ENCODE peak calls at places on chromosomes 5 and 9, in five cellular contexts. K is HL-60, H is HepG2, U is H1, J is HCT116. D is an unnamed sample.

GRCh38 chr5:77981820-77982219 is 205.7 kb upstream of the TBCA start:
- DNase-seq in K (no peak), H (no peak), U (no peak), J (no peak), D (no peak)

GRCh38 chr9:104808030-104808614 is 44.2 kb downstream of the NIPSNAP3B start:
- DNase-seq in K (no peak), H (no peak), U (no peak), J (no peak), D (no peak)

GRCh38 chr9:136550439-136551085 is 4.7 kb upstream of the NOTCH1 start:
- DNase-seq in K (no peak), H (no peak), U (no peak), J (no peak), D (no peak)

GRCh38 chr9:137516144-137516917 is 33.9 kb downstream of the PNPLA7 start:
- DNase-seq in K (no peak), H (no peak), U (no peak), J (no peak), D (no peak)

GRCh38 chr9:113530022-113530635 is 66.6 kb downstream of the RGS3 start:
- DNase-seq in K (no peak), H (no peak), U (no peak), J (no peak), D (no peak)

GRCh38 chr9:86128235-86128822 is 29.0 kb upstream of the GOLM1 start:
- DNase-seq in K (no peak), H (no peak), U (no peak), J (no peak), D (no peak)

GRCh38 chr5:156124713-156125112 is 202.3 kb upstream of the SGCD start:
- DNase-seq in K (no peak), H (no peak), U (no peak), J (no peak), D (no peak)

GRCh38 chr5:67495072-67495471 is 298.5 kb upstream of the CD180 start:
- DNase-seq in K (no peak), H (no peak), U (no peak), J (no peak), D (no peak)

GRCh38 chr5:76771705-76772405 is 47.0 kb upstream of the F2RL1 start:
- DNase-seq in K (no peak), H (no peak), U (no peak), J (no peak), D (no peak)

GRCh38 chr5:31479706-31480105 is 52.2 kb downstream of the DROSHA start:
- DNase-seq in K (no peak), H (no peak), U (no peak), J (no peak), D (no peak)

GRCh38 chr5:124747770-124748686 is 1.6 kb upstream of the ZNF608 start:
- DNase-seq in K (no peak), H (no peak), U (no peak), J (no peak), D (no peak)

GRCh38 chr5:102794047-102794446 is 38.9 kb downstream of the PAM start:
- DNase-seq in K (no peak), H (no peak), U (no peak), J (no peak), D (no peak)

GRCh38 chr5:164532226-164532937 is 1027.0 kb downstream of the MAT2B start:
- DNase-seq in K (no peak), H (no peak), U (no peak), J (no peak), D (no peak)

GRCh38 chr5:108579236-108579635 is 168.5 kb upstream of the FER start:
- DNase-seq in K (no peak), H (no peak), U (no peak), J (no peak), D (no peak)

GRCh38 chr5:9601055-9601739 is 29.0 kb downstream of the TAS2R1 start:
- DNase-seq in K (no peak), H (no peak), U (no peak), J (no peak), D (no peak)

GRCh38 chr9:127567119-127567897 is 44.8 kb upstream of the STXBP1 start:
- DNase-seq in K (no peak), H (no peak), U (no peak), J (no peak), D (no peak)

GRCh38 chr9:70133253-70134208 is 89.9 kb downstream of the MAMDC2 start:
- DNase-seq in K (no peak), H (no peak), U (no peak), J (no peak), D (no peak)

GRCh38 chr9:130450344-130451003 is 5.7 kb downstream of the ASS1 start:
- DNase-seq in K (no peak), H (peak), U (no peak), J (no peak), D (no peak)

GRCh38 chr5:54727874-54728273 is 210.3 kb downstream of the SNX18 start:
- DNase-seq in K (peak), H (no peak), U (no peak), J (no peak), D (no peak)

GRCh38 chr5:89300426-89300970 is 417.5 kb upstream of the MEF2C start:
- DNase-seq in K (no peak), H (no peak), U (no peak), J (no peak), D (no peak)

GRCh38 chr5:25090818-25091217 is 446.0 kb upstream of the CDH10 start:
- DNase-seq in K (no peak), H (no peak), U (no peak), J (no peak), D (no peak)

GRCh38 chr9:111992523-111992922 is 95.9 kb downstream of the UGCG start:
- DNase-seq in K (no peak), H (no peak), U (no peak), J (peak), D (no peak)

GRCh38 chr9:136355616-136356557 is 7.7 kb downstream of the DNLZ start:
- DNase-seq in K (no peak), H (no peak), U (no peak), J (no peak), D (no peak)

GRCh38 chr9:99249619-99250018 is 27.5 kb downstream of the SEC61B start:
- DNase-seq in K (no peak), H (no peak), U (no peak), J (no peak), D (no peak)

GRCh38 chr9:93114169-93114983 is 18.4 kb downstream of the CARD19 start:
- DNase-seq in K (no peak), H (no peak), U (no peak), J (no peak), D (no peak)

GRCh38 chr5:137122075-137122474 is 377.1 kb downstream of the SPOCK1 start:
- DNase-seq in K (no peak), H (no peak), U (no peak), J (no peak), D (no peak)

GRCh38 chr5:125607018-125607417 is 816.2 kb upstream of the GRAMD2B start:
- DNase-seq in K (no peak), H (no peak), U (no peak), J (no peak), D (no peak)

GRCh38 chr5:157729858-157730257 is 1.4 kb upstream of the THG1L start:
- DNase-seq in K (no peak), H (no peak), U (no peak), J (no peak), D (no peak)

GRCh38 chr9:126690431-126691051 is 76.8 kb downstream of the LMX1B start:
- DNase-seq in K (no peak), H (no peak), U (no peak), J (peak), D (peak)

GRCh38 chr5:117161718-117162386 is 587.2 kb upstream of the SEMA6A start:
- DNase-seq in K (no peak), H (no peak), U (no peak), J (no peak), D (no peak)

GRCh38 chr9:118609355-118610044 is 759.7 kb downstream of the BRINP1 start:
- DNase-seq in K (no peak), H (no peak), U (no peak), J (no peak), D (no peak)

GRCh38 chr9:137130176-137130755 is 8.7 kb upstream of the GRIN1 start:
- DNase-seq in K (no peak), H (no peak), U (no peak), J (no peak), D (no peak)

GRCh38 chr5:10527281-10527950 is 36.5 kb upstream of the ANKRD33B start:
- DNase-seq in K (no peak), H (no peak), U (no peak), J (no peak), D (no peak)

GRCh38 chr5:15694694-15695093 is 194.7 kb downstream of the FBXL7 start:
- DNase-seq in K (no peak), H (no peak), U (no peak), J (no peak), D (no peak)

GRCh38 chr5:64958757-64959391 is 190.1 kb downstream of the CWC27 start:
- DNase-seq in K (no peak), H (peak), U (no peak), J (peak), D (no peak)

DNA sequence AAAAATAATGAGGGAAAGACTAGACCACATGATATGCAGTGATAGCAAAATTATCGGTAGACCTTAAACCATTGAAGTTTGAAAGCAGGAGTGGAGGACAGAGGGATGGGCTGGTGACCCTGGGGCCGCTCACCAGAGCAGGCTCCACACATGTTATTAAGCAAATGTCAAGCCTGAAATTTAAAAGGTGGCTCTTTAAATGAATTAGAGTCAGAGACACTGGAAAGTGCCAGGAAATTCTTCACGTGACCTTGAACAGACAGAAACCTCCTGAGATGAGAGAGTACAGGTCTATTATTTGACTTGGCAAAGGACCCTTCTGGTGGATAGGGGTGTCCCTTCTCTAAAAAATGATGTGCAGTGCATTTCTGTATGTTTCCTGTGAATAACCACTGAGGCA is 111.0 kb upstream of the CPEB4 start:
- DNase-seq in K (no peak), H (no peak), U (no peak), J (no peak), D (no peak)
- TF ChIP-seq POLR2AphosphoS5 in K (no peak), H (no peak), U (no peak), J (no peak), D (no peak)

DNA sequence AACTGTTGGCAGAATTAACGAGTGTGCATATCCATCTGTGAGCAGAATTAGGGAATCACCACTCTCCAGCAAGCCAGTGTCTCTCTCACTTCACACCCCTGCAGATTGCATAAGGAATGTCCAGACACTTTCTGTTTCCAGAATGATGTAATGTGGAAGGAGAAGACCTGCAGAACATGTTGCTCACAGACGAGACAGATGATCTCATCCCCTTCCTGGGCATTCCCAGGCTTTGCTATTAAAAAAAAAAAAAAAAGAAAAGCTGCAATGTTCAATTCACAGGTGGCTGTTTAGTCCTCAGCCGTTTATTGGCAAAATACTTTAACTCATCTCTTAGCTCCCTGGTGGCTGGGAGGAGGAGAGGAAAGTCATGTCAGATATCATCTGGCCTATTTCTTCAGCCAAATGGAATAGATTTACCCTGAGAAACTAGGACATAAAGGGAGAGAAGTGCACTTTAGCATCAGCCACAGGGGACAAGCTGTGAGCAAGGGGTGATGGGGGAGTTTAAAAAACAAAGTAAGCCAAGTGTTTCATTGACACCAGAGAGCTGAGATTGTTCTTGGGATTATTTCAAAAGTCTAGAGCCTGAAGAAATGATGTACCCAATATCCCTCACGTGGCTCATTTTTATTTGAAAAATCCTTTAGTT is 95.9 kb upstream of the TNC start:
- DNase-seq in K (no peak), H (no peak), U (no peak), J (no peak), D (no peak)
- TF ChIP-seq POLR2AphosphoS5 in K (no peak), H (no peak), U (no peak), J (no peak), D (no peak)

GRCh38 chr5:149434162-149435014 is 55.3 kb upstream of the IL17B start:
- DNase-seq in K (no peak), H (no peak), U (peak), J (no peak), D (peak)

GRCh38 chr5:149432861-149433462 is 53.9 kb upstream of the IL17B start:
- DNase-seq in K (no peak), H (no peak), U (no peak), J (no peak), D (no peak)

GRCh38 chr5:149435660-149436059 is 56.6 kb upstream of the IL17B start:
- DNase-seq in K (no peak), H (no peak), U (no peak), J (no peak), D (no peak)

GRCh38 chr5:149433524-149434131 is 54.5 kb upstream of the IL17B start:
- DNase-seq in K (no peak), H (no peak), U (no peak), J (no peak), D (no peak)

DNA sequence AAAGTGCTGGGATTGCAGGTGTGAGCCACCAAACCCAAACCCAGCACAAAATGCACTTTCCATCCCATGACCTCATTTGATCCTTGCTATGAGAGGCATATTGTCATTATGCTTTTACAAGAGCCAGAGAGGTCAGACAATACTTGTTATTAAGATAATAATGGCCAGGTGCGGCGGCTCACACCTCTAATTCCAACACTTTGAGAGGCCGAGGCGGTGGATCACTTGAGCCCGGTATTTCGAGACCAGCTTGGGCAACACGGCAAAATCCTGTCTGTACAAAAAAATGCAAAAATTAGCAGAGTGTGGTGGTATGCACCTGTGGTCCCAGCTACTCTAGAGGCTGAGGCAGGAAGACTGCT is 55.9 kb upstream of the IL17B start:
- DNase-seq in K (no peak), H (no peak), U (no peak), J (no peak), D (no peak)
- TF ChIP-seq POLR2AphosphoS5 in K (no peak), H (no peak), U (no peak), J (no peak), D (no peak)

GRCh38 chr9:125049212-125049611 is 94.1 kb downstream of the SCAI start:
- DNase-seq in K (no peak), H (no peak), U (no peak), J (no peak), D (no peak)
- TF ChIP-seq POLR2AphosphoS5 in K (no peak), H (no peak), U (no peak), J (no peak), D (no peak)

D was measured in GM12891.